ENCODE peak calls at places on chromosomes 7 and 10, in eight cellular contexts. E is prostate gland, C is epithelial cell of esophagus, T is ovary, L is HFFc6, U is retinal pigment epithelial cell, Y is IMR-90, P is progenitor cell of endocrine pancreas. A is an unnamed sample.

GRCh38 chr7:123432601-123433000 is 101.8 kb downstream of the IQUB start:
- DNase-seq in E (no peak), C (peak), T (no peak), L (no peak), U (no peak), Y (no peak), P (no peak), A (no peak)

GRCh38 chr7:81721428-81721827 is 48.4 kb downstream of the HGF start:
- DNase-seq in E (no peak), C (no peak), T (no peak), L (no peak), U (no peak), Y (no peak), P (no peak), A (no peak)

GRCh38 chr7:130887182-130888016 is 153.4 kb upstream of the KLF14 start:
- DNase-seq in E (no peak), C (peak), T (no peak), L (peak), U (no peak), Y (peak), P (no peak), A (no peak)

GRCh38 chr7:84674236-84674913 is 479.8 kb upstream of the SEMA3A start:
- DNase-seq in E (no peak), C (peak), T (no peak), L (peak), U (no peak), Y (no peak), P (no peak), A (no peak)

GRCh38 chr10:3500408-3500856 is 284.6 kb downstream of the KLF6 start:
- DNase-seq in E (peak), C (peak), T (peak), L (no peak), U (peak), Y (peak), P (no peak), A (peak)

GRCh38 chr7:114979388-114979787 is 57.5 kb downstream of the MDFIC start:
- DNase-seq in E (no peak), C (peak), T (peak), L (no peak), U (no peak), Y (peak), P (no peak), A (no peak)

GRCh38 chr7:75650062-75650461 is 88.7 kb downstream of the HIP1 start:
- DNase-seq in E (no peak), C (no peak), T (no peak), L (no peak), U (no peak), Y (no peak), P (no peak), A (no peak)

GRCh38 chr7:142053988-142054387 is 57.5 kb upstream of the MGAM2 start:
- DNase-seq in E (no peak), C (no peak), T (no peak), L (no peak), U (no peak), Y (no peak), P (no peak), A (no peak)

GRCh38 chr7:99381664-99382075 is 7.1 kb downstream of the ARPC1B start:
- DNase-seq in E (no peak), C (no peak), T (no peak), L (no peak), U (no peak), Y (no peak), P (no peak), A (no peak)

GRCh38 chr10:117364121-117364960 is 10.9 kb downstream of the PDZD8 start:
- DNase-seq in E (no peak), C (no peak), T (no peak), L (no peak), U (no peak), Y (peak), P (no peak), A (no peak)

GRCh38 chr7:155560196-155560595 is 13.8 kb upstream of the CNPY1 start:
- DNase-seq in E (no peak), C (no peak), T (no peak), L (no peak), U (no peak), Y (no peak), P (no peak), A (no peak)

GRCh38 chr10:132606536-132607316 is 69.1 kb downstream of the INPP5A start:
- DNase-seq in E (no peak), C (no peak), T (peak), L (no peak), U (no peak), Y (peak), P (no peak), A (no peak)

GRCh38 chr7:99447943-99448342 is 9.2 kb downstream of the CPSF4 start:
- DNase-seq in E (no peak), C (no peak), T (no peak), L (no peak), U (no peak), Y (no peak), P (no peak), A (no peak)

GRCh38 chr7:158432369-158433270 is 155.0 kb downstream of the PTPRN2 start:
- DNase-seq in E (peak), C (peak), T (no peak), L (no peak), U (no peak), Y (no peak), P (peak), A (no peak)

GRCh38 chr7:130662426-130662825 is 6.1 kb downstream of the COPG2 start:
- DNase-seq in E (no peak), C (peak), T (no peak), L (no peak), U (no peak), Y (peak), P (no peak), A (no peak)

GRCh38 chr10:82160291-82160690 is 285.3 kb downstream of the NRG3 start:
- DNase-seq in E (no peak), C (no peak), T (no peak), L (no peak), U (no peak), Y (no peak), P (no peak), A (no peak)

GRCh38 chr7:118029881-118030422 is 154.0 kb upstream of the LSM8 start:
- DNase-seq in E (no peak), C (no peak), T (no peak), L (no peak), U (peak), Y (no peak), P (no peak), A (no peak)

GRCh38 chr10:95469676-95470075 is 91.5 kb downstream of the SORBS1 start:
- DNase-seq in E (no peak), C (no peak), T (no peak), L (no peak), U (no peak), Y (no peak), P (no peak), A (no peak)

GRCh38 chr10:95469251-95469650 is 91.9 kb downstream of the SORBS1 start:
- DNase-seq in E (no peak), C (no peak), T (no peak), L (no peak), U (no peak), Y (no peak), P (no peak), A (no peak)

GRCh38 chr10:95464280-95464679 is 96.9 kb downstream of the SORBS1 start:
- DNase-seq in E (no peak), C (no peak), T (no peak), L (no peak), U (no peak), Y (no peak), P (no peak), A (no peak)

GRCh38 chr10:95466450-95466849 is 94.7 kb downstream of the SORBS1 start:
- DNase-seq in E (no peak), C (no peak), T (no peak), L (no peak), U (no peak), Y (no peak), P (no peak), A (no peak)

GRCh38 chr10:95467162-95467599 is 94.0 kb downstream of the SORBS1 start:
- DNase-seq in E (peak), C (peak), T (no peak), L (no peak), U (no peak), Y (no peak), P (no peak), A (peak)
- TF ChIP-seq CTCF in E (no peak), C (no peak), T (no peak), L (no peak), U (peak), Y (no peak), P (peak), A (no peak)

GRCh38 chr7:139321071-139321745 is 19.9 kb upstream of the FMC1 start:
- DNase-seq in E (no peak), C (peak), T (no peak), L (peak), U (peak), Y (peak), P (no peak), A (no peak)
- TF ChIP-seq CTCF in E (peak), C (peak), T (no peak), L (peak), U (peak), Y (peak), P (peak), A (no peak)

GRCh38 chr7:138902156-138902555 is 79.0 kb downstream of the KIAA1549 start:
- DNase-seq in E (no peak), C (no peak), T (no peak), L (no peak), U (no peak), Y (no peak), P (no peak), A (no peak)

GRCh38 chr7:138911007-138911406 is 70.2 kb downstream of the KIAA1549 start:
- DNase-seq in E (no peak), C (no peak), T (no peak), L (no peak), U (no peak), Y (no peak), P (no peak), A (no peak)

GRCh38 chr7:138907438-138907837 is 73.8 kb downstream of the KIAA1549 start:
- DNase-seq in E (no peak), C (no peak), T (no peak), L (no peak), U (no peak), Y (no peak), P (no peak), A (no peak)

GRCh38 chr7:138904122-138904435 is 77.1 kb downstream of the KIAA1549 start:
- DNase-seq in E (no peak), C (no peak), T (no peak), L (no peak), U (no peak), Y (no peak), P (no peak), A (no peak)

DNA sequence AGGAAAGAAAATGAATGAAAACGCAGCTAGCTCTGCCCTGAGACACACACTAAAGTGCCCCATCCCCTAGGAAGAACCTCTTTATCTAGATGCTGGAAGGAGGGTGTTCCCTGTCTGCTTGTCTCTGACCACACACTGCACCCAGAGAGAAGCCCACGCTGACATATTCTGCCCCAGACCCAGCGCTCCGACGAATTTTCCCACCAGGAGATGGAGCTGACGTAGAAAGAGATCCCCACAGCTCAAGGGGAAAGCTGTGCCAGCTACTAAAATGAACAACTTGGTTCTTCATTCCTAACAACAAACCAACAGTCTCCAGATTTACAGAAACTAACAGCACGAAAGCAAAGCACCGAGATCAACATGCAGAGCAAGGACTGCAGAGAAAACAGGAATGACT is 73.3 kb downstream of the KIAA1549 start:
- DNase-seq in E (no peak), C (no peak), T (no peak), L (no peak), U (no peak), Y (no peak), P (no peak), A (no peak)
- TF ChIP-seq CTCF in E (no peak), C (no peak), T (no peak), L (no peak), U (no peak), Y (no peak), P (no peak), A (no peak)

GRCh38 chr10:90504172-90504571 is 353.7 kb downstream of the HTR7 start:
- DNase-seq in E (no peak), C (no peak), T (no peak), L (no peak), U (no peak), Y (no peak), P (no peak), A (no peak)
- TF ChIP-seq CTCF in E (no peak), C (no peak), T (no peak), L (no peak), U (no peak), Y (no peak), P (peak), A (peak)

DNA sequence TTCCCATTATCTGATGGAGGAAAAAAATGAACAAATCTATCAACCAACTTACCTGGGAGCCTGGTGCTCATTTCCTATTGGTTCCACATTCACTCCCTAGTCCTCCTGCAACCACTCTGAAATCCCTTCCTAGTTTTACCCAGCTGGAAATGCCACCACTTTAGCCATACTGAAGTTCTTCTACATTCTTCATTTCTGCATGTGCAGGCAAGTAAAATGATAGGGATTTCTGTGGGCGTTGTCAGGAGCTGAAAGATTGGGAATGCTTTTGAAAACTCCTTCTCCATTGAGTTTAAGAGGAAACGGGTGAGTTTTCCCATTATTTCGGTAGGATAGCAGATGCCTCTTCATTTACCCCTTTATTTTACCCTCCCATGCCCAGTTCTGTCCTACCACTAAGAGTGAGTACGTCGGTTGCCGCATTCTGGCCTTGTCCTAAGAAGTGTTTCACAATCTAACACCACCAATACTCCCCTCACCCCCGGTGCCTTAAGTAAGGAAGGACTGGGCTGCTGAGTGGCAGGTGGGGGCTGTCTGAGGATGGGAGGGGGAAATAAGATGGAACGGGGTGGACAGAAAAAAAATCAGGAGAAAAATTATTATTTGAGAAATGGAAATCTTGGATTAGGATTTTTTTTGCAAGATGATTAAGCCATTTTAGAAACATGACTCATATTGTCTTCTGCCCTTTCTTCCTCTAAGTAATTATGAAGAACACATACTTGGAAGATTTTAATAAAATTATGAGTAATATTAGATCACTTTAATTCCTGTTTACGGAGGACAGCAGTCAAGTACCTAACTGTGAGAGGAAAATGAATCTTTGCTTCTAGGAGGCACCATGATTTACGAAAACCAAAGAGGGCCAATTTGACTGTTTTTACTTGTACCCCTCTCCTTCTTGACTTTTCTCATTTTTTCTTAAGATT is 13.2 kb upstream of the TAS2R60 start:
- DNase-seq in E (no peak), C (peak), T (no peak), L (no peak), U (no peak), Y (peak), P (no peak), A (no peak)
- TF ChIP-seq CTCF in E (no peak), C (no peak), T (no peak), L (no peak), U (no peak), Y (no peak), P (no peak), A (no peak)

DNA sequence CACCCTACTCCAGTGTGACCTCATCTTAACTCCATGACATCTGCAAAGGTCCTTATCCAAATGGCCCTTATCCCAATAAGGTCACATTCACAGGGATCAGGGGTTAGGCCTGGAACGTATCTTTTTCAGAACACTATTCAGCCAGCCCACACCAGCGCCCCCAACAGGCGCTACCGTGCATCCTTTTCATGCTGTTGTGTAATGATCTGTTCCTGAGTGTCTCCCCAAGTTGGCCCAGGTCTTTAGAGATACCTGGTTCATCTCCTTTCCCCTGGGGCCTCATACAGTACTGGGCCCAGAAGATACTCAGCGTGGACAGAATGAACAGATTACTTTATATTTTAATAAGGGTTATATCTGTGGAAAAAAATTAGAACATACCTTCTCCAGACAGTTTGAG is 132.6 kb upstream of the ADAM12 start:
- DNase-seq in E (no peak), C (no peak), T (no peak), L (no peak), U (no peak), Y (no peak), P (no peak), A (no peak)
- TF ChIP-seq CTCF in E (no peak), C (no peak), T (no peak), L (peak), U (no peak), Y (no peak), P (no peak), A (peak)

GRCh38 chr7:94294471-94295131 is 100.1 kb upstream of the COL1A2 start:
- DNase-seq in E (no peak), C (no peak), T (no peak), L (no peak), U (no peak), Y (no peak), P (no peak), A (no peak)

GRCh38 chr7:94286111-94286510 is 108.6 kb upstream of the COL1A2 start:
- DNase-seq in E (no peak), C (no peak), T (no peak), L (no peak), U (no peak), Y (peak), P (no peak), A (no peak)

GRCh38 chr7:94284120-94284519 is 110.6 kb upstream of the COL1A2 start:
- DNase-seq in E (no peak), C (no peak), T (no peak), L (no peak), U (no peak), Y (no peak), P (no peak), A (no peak)

GRCh38 chr7:94288091-94288490 is 106.6 kb upstream of the COL1A2 start:
- DNase-seq in E (no peak), C (peak), T (no peak), L (no peak), U (no peak), Y (peak), P (no peak), A (no peak)

GRCh38 chr7:94289071-94289470 is 105.6 kb upstream of the COL1A2 start:
- DNase-seq in E (peak), C (peak), T (peak), L (peak), U (no peak), Y (peak), P (peak), A (peak)
- TF ChIP-seq CTCF in E (peak), C (peak), T (peak), L (peak), U (peak), Y (peak), P (peak), A (peak)

DNA sequence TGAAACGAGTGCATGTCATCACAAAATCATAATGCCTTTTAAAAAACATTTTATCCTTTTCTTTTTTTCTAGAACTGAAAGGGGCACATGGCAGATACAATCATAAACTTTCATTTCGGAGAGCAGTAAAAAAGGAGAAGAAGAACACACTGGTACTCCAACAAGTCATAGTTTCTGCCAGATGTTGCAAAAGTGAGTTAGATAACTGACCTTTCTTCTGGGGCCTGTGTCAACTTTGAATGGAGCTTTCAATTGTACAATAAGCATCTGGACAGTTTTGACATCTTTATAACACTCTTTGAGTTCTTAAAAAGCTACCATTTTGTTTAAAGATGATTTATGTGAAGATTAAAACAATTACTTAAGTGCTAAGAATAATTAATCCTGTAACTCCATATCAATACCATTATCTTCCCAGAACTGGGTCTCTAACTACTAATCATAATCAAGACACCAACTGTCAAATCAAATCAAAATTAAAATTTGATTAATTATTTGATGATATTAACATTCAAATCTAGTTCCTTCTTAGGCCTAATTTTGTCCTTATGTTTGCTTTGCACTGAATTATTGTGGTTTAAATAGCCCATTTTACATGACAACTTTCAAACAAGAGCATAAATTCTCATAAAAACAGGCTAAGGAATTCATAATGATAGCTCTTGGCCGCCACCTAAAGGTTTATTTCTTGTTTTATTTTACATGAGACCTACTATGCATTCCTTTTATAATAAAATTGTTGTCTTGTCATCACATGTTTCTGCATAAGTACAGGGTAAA is 19.5 kb upstream of the ITGB8 start:
- DNase-seq in E (no peak), C (peak), T (no peak), L (peak), U (no peak), Y (peak), P (no peak), A (no peak)
- TF ChIP-seq CTCF in E (peak), C (peak), T (no peak), L (peak), U (peak), Y (peak), P (peak), A (peak)